ENCODE peak calls at places on chromosomes 11 and 22, in nine cellular contexts. B is H9, Z is bronchial epithelial cell, V is brain microvascular endothelial cell, M is heart left ventricle, P is fibroblast of lung, O is spleen, L is DND-41, K is H1. F is an unnamed sample.

GRCh38 chr11:119343726-119344125 is 2.8 kb downstream of the MFRP start:
- DNase-seq in O (no peak), L (no peak), K (no peak), P (no peak), B (no peak), M (no peak), V (no peak), Z (no peak), F (no peak)

GRCh38 chr11:58762284-58763119 is 30.8 kb upstream of the GLYAT start:
- DNase-seq in O (no peak), V (no peak), K (no peak), P (no peak), B (no peak), L (no peak), M (no peak), Z (no peak), F (no peak)

GRCh38 chr11:91220476-91221202 is 997.8 kb upstream of the CHORDC1 start:
- DNase-seq in M (no peak), Z (peak; percentile 92), O (no peak), B (no peak), V (peak; percentile 75), L (no peak), P (peak; percentile 42), K (no peak), F (no peak)

GRCh38 chr22:37324340-37325023 is 42.2 kb downstream of the CYTH4 start:
- DNase-seq in L (no peak), M (no peak), K (no peak), Z (no peak), P (no peak), B (no peak), O (no peak), V (no peak), F (no peak)

GRCh38 chr22:37632174-37633081 is 7.0 kb upstream of the SH3BP1 start:
- DNase-seq in B (no peak), K (no peak), V (no peak), M (no peak), L (no peak), Z (no peak), P (no peak), O (peak; percentile 85), F (no peak)

GRCh38 chr11:30789270-30789669 is 203.1 kb upstream of the MPPED2 start:
- DNase-seq in P (peak; percentile 53), B (no peak), M (no peak), V (no peak), K (no peak), Z (peak; percentile 1), L (no peak), O (no peak), F (peak; percentile 10)

GRCh38 chr11:69530278-69531070 is 49.0 kb downstream of the LINC01488 start:
- DNase-seq in O (peak; percentile 80), L (no peak), V (no peak), M (no peak), K (no peak), B (no peak), Z (no peak), P (no peak), F (no peak)

GRCh38 chr11:17563248-17563647 is 16.2 kb downstream of the OTOG start:
- DNase-seq in B (peak; percentile 56), K (no peak), M (no peak), O (no peak), Z (peak; percentile 18), L (no peak), V (no peak), P (no peak), F (no peak)

GRCh38 chr11:33500865-33501479 is 199.7 kb downstream of the C11orf91 start:
- DNase-seq in M (peak; percentile 10), L (peak; percentile 50), O (no peak), V (peak; percentile 48), P (peak; percentile 50), K (no peak), Z (peak; percentile 37), B (no peak), F (no peak)

GRCh38 chr11:71913716-71914115 is 14.7 kb downstream of the XNDC1N start:
- DNase-seq in K (no peak), B (no peak), Z (no peak), L (no peak), M (no peak), O (no peak), P (peak; percentile 38), V (no peak), F (peak; percentile 44)

GRCh38 chr11:70210051-70210501 is 7.0 kb downstream of the FADD start:
- DNase-seq in M (no peak), V (peak; percentile 94), O (peak; percentile 58), L (no peak), Z (no peak), B (no peak), K (no peak), P (peak; percentile 83), F (no peak)

GRCh38 chr22:50030315-50031188 is 18.0 kb upstream of the IL17REL start:
- DNase-seq in M (peak; percentile 51), O (peak; percentile 95), V (peak; percentile 26), B (peak; percentile 87), Z (peak; percentile 24), P (peak; percentile 56), L (peak; percentile 40), K (peak; percentile 92), F (no peak)

GRCh38 chr22:24140357-24140756 is 40.9 kb upstream of the SUSD2 start:
- DNase-seq in B (no peak), Z (no peak), O (no peak), M (no peak), V (no peak), L (no peak), P (no peak), K (no peak), F (no peak)

GRCh38 chr22:24730864-24731263 is 43.7 kb downstream of the PIWIL3 start:
- DNase-seq in O (no peak), B (no peak), P (no peak), V (no peak), Z (no peak), K (no peak), L (no peak), M (no peak), F (no peak)

GRCh38 chr22:23218867-23219251 is 38.5 kb downstream of the BCR start:
- DNase-seq in K (no peak), V (no peak), P (peak; percentile 79), O (peak; percentile 93), B (peak; percentile 69), L (peak; percentile 64), Z (no peak), M (no peak), F (no peak)

GRCh38 chr11:26753738-26754504 is 32.1 kb upstream of the SLC5A12 start:
- DNase-seq in P (peak; percentile 61), M (peak; percentile 10), B (peak; percentile 30), Z (peak; percentile 63), L (peak; percentile 10), O (no peak), K (no peak), V (peak; percentile 76), F (peak; percentile 26)

GRCh38 chr11:70842256-70842655 is 410.1 kb downstream of the SHANK2 start:
- DNase-seq in M (no peak), B (no peak), Z (no peak), V (no peak), K (no peak), P (no peak), O (no peak), L (no peak), F (no peak)

GRCh38 chr11:126280595-126280994 is 2.3 kb upstream of the TIRAP start:
- DNase-seq in P (no peak), O (no peak), B (no peak), V (no peak), M (no peak), Z (no peak), L (no peak), K (no peak), F (no peak)
- TF ChIP-seq CTCF in P (no peak), O (no peak), B (no peak), V (no peak), M (no peak), Z (no peak), L (no peak), K (no peak), F (no peak)

GRCh38 chr11:126608626-126609010 is 253.1 kb downstream of the ST3GAL4 start:
- DNase-seq in O (no peak), L (no peak), K (no peak), P (no peak), V (no peak), M (no peak), Z (no peak), B (no peak), F (no peak)

GRCh38 chr11:126607374-126607773 is 251.9 kb downstream of the ST3GAL4 start:
- DNase-seq in O (no peak), M (peak; percentile 24), P (peak; percentile 37), B (peak; percentile 87), K (peak; percentile 78), L (peak; percentile 16), V (peak; percentile 59), Z (peak; percentile 23), F (no peak)

GRCh38 chr11:126604461-126604860 is 249.0 kb downstream of the ST3GAL4 start:
- DNase-seq in O (no peak), Z (no peak), P (no peak), L (no peak), V (no peak), K (no peak), B (no peak), M (no peak), F (no peak)

GRCh38 chr11:126607776-126608625 is 252.5 kb downstream of the ST3GAL4 start:
- DNase-seq in P (no peak), V (no peak), M (no peak), Z (no peak), B (peak; percentile 71), K (no peak), L (no peak), O (no peak), F (no peak)

GRCh38 chr11:126606484-126606883 is 251.0 kb downstream of the ST3GAL4 start:
- DNase-seq in O (no peak), V (no peak), Z (no peak), P (no peak), K (no peak), M (no peak), L (no peak), B (no peak), F (no peak)
- H3K27me3 ChIP-seq in O (peaks cover 25% of the 10 kb centered on the region), V (no peaks in the 10 kb centered on the region), Z (no peaks in the 10 kb centered on the region), P (no peaks in the 10 kb centered on the region), K (no peaks in the 10 kb centered on the region), M (peaks cover 6% of the 10 kb centered on the region), L (peaks cover 35% of the 10 kb centered on the region), B (no peaks in the 10 kb centered on the region), F (no peaks in the 10 kb centered on the region)

GRCh38 chr11:110092577-110093406 is at the start of gene ZC3H12C:
- DNase-seq in V (peak; percentile 82), O (peak; percentile 87), Z (peak; percentile 84), L (no peak), P (peak; percentile 85), K (peak; percentile 81), M (peak; percentile 80), B (peak; percentile 79), F (no peak)
- TF ChIP-seq CTCF in V (peak; percentile 52), O (peak; percentile 43), Z (peak; percentile 51), L (no peak), P (peak; percentile 32), K (peak; percentile 43), M (no peak), B (peak; percentile 48), F (peak; percentile 43)

GRCh38 chr22:18077087-18077638 is 627 bp upstream of the PEX26 start:
- DNase-seq in Z (no peak), P (no peak), L (no peak), M (no peak), K (no peak), O (no peak), V (no peak), B (no peak), F (no peak)
- H3K27me3 ChIP-seq in Z (no peaks in the 10 kb centered on the region), P (no peaks in the 10 kb centered on the region), L (no peaks in the 10 kb centered on the region), M (no peaks in the 10 kb centered on the region), K (no peaks in the 10 kb centered on the region), O (no peaks in the 10 kb centered on the region), V (no peaks in the 10 kb centered on the region), B (no peaks in the 10 kb centered on the region), F (no peaks in the 10 kb centered on the region)

F was measured in BJ.